ENCODE peak calls at places on chromosomes 4 and X, in seven cellular contexts. J is HCT116; Q is body of pancreas; B is sigmoid colon; A is lung; X is CD8-positive, alpha-beta memory T cell; F is heart left ventricle. L is an unnamed sample.

GRCh38 chr4:152460488-152460887 is 75.4 kb downstream of the FBXW7 start:
- DNase-seq in J (no peak), Q (no peak), B (no peak), A (no peak), X (no peak), F (no peak), L (no peak)

GRCh38 chrX:38694394-38694793 is 106.9 kb upstream of the MID1IP1 start:
- DNase-seq in J (no peak), Q (no peak), B (no peak), A (no peak), X (no peak), F (no peak), L (no peak)

GRCh38 chrX:153801646-153802045 is 7.2 kb downstream of the SSR4 start:
- DNase-seq in J (no peak), Q (no peak), B (no peak), A (no peak), X (no peak), F (no peak), L (no peak)

GRCh38 chr4:705278-706082 is at the start of gene PCGF3:
- DNase-seq in J (peak; percentile 85), Q (peak; percentile 97), B (peak; percentile 99), A (peak; percentile 97), X (peak; percentile 91), F (peak; percentile 97), L (peak; percentile 71)

GRCh38 chr4:67750691-67751090 is 3.5 kb downstream of the GNRHR start:
- DNase-seq in J (no peak), Q (no peak), B (no peak), A (no peak), X (no peak), F (no peak), L (no peak)

GRCh38 chr4:25370242-25370641 is 6.8 kb upstream of the ANAPC4 start:
- DNase-seq in J (no peak), Q (no peak), B (no peak), A (no peak), X (no peak), F (no peak), L (no peak)

GRCh38 chrX:150459168-150459567 is 96.1 kb downstream of the MAMLD1 start:
- DNase-seq in J (no peak), Q (no peak), B (no peak), A (no peak), X (no peak), F (no peak), L (no peak)

GRCh38 chr4:121238461-121238860 is 74.3 kb upstream of the TNIP3 start:
- DNase-seq in J (no peak), Q (no peak), B (no peak), A (no peak), X (no peak), F (no peak), L (no peak)

GRCh38 chrX:63503541-63503940 is 152.4 kb upstream of the SPIN4 start:
- DNase-seq in J (no peak), Q (no peak), B (no peak), A (no peak), X (no peak), F (no peak), L (no peak)

GRCh38 chrX:29826651-29827206 is 388.6 kb upstream of the MAGEB2 start:
- DNase-seq in J (no peak), Q (no peak), B (no peak), A (no peak), X (no peak), F (no peak), L (no peak)

GRCh38 chr4:144709159-144709558 is 63.2 kb downstream of the HHIP start:
- DNase-seq in J (peak; percentile 43), Q (no peak), B (no peak), A (no peak), X (no peak), F (no peak), L (no peak)

GRCh38 chr4:61527886-61528285 is 327.8 kb downstream of the ADGRL3 start:
- DNase-seq in J (no peak), Q (no peak), B (no peak), A (no peak), X (no peak), F (no peak), L (no peak)

GRCh38 chr4:39814403-39815185 is 116.7 kb downstream of the UBE2K start:
- DNase-seq in J (peak; percentile 50), Q (no peak), B (no peak), A (no peak), X (peak; percentile 43), F (no peak), L (no peak)

GRCh38 chrX:40189018-40189417 is 91.3 kb upstream of the BCOR start:
- DNase-seq in J (no peak), Q (no peak), B (no peak), A (no peak), X (no peak), F (no peak), L (no peak)
- H3K27ac ChIP-seq in J (no peak overlapping the region), Q (no peak overlapping the region), B (no peak overlapping the region), A (no peak overlapping the region), X (no peak overlapping the region), F (no peak overlapping the region), L (no peak overlapping the region)

GRCh38 chrX:15834827-15835595 is 19.6 kb downstream of the AP1S2 start:
- DNase-seq in J (no peak), Q (no peak), B (no peak), A (no peak), X (no peak), F (no peak), L (no peak)
- H3K27ac ChIP-seq in J (no peak overlapping the region), Q (no peak overlapping the region), B (no peak overlapping the region), A (no peak overlapping the region), X (no peak overlapping the region), F (no peak overlapping the region), L (no peak overlapping the region)

GRCh38 chr4:87240341-87240740 is 19.9 kb upstream of the KLHL8 start:
- DNase-seq in J (no peak), Q (no peak), B (no peak), A (no peak), X (no peak), F (no peak), L (no peak)
- H3K27ac ChIP-seq in J (no peak overlapping the region), Q (no peak overlapping the region), B (no peak overlapping the region), A (no peak overlapping the region), X (no peak overlapping the region), F (no peak overlapping the region), L (no peak overlapping the region)

GRCh38 chr4:141016117-141016798 is 117.0 kb downstream of the RNF150 start:
- DNase-seq in J (no peak), Q (no peak), B (no peak), A (no peak), X (no peak), F (no peak), L (no peak)
- H3K27ac ChIP-seq in J (no peak overlapping the region), Q (no peak overlapping the region), B (peak overlapping the region; percentile 73), A (no peak overlapping the region), X (no peak overlapping the region), F (no peak overlapping the region), L (no peak overlapping the region)

GRCh38 chr4:26619784-26620183 is 35.9 kb downstream of the TBC1D19 start:
- DNase-seq in J (no peak), Q (no peak), B (no peak), A (no peak), X (no peak), F (no peak), L (no peak)
- H3K27ac ChIP-seq in J (no peak overlapping the region), Q (no peak overlapping the region), B (no peak overlapping the region), A (no peak overlapping the region), X (no peak overlapping the region), F (no peak overlapping the region), L (no peak overlapping the region)

L was measured in substantia nigra.